ENCODE peak calls at places on chromosomes 5 and 9, in seven cellular contexts. One of them, this sample, is unnamed.

GRCh38 chr5:60223342-60223741 is 329.8 kb upstream of the PDE4D start:
- DNase-seq in K562: no peak
- DNase-seq in CD8-positive, alpha-beta memory T cell: no peak
- DNase-seq in astrocyte: peak; percentile 15
- DNase-seq in CD8-positive, alpha-beta T cell: no peak
- DNase-seq in heart left ventricle: no peak
- DNase-seq in GM23248: no peak
- DNase-seq in this sample: no peak

GRCh38 chr9:27634879-27635278 is 61.6 kb upstream of the C9orf72 start:
- DNase-seq in CD8-positive, alpha-beta T cell: no peak
- DNase-seq in astrocyte: no peak
- DNase-seq in K562: no peak
- DNase-seq in CD8-positive, alpha-beta memory T cell: no peak
- DNase-seq in heart left ventricle: no peak
- DNase-seq in GM23248: no peak
- DNase-seq in this sample: no peak

GRCh38 chr5:175750476-175751080 is 92.7 kb downstream of the HRH2 start:
- DNase-seq in heart left ventricle: no peak
- DNase-seq in CD8-positive, alpha-beta memory T cell: no peak
- DNase-seq in GM23248: no peak
- DNase-seq in astrocyte: no peak
- DNase-seq in CD8-positive, alpha-beta T cell: no peak
- DNase-seq in K562: no peak
- DNase-seq in this sample: no peak

GRCh38 chr5:36897616-36898015 is 21.0 kb downstream of the NIPBL start:
- DNase-seq in CD8-positive, alpha-beta memory T cell: no peak
- DNase-seq in GM23248: peak; percentile 60
- DNase-seq in CD8-positive, alpha-beta T cell: no peak
- DNase-seq in K562: no peak
- DNase-seq in astrocyte: peak; percentile 41
- DNase-seq in heart left ventricle: no peak
- DNase-seq in this sample: no peak

GRCh38 chr5:169430676-169431075 is 129.7 kb upstream of the SLIT3 start:
- DNase-seq in K562: no peak
- DNase-seq in CD8-positive, alpha-beta memory T cell: no peak
- DNase-seq in astrocyte: no peak
- DNase-seq in heart left ventricle: no peak
- DNase-seq in CD8-positive, alpha-beta T cell: no peak
- DNase-seq in GM23248: peak; percentile 43
- DNase-seq in this sample: no peak

GRCh38 chr5:177095088-177095669 is 8.5 kb downstream of the FGFR4 start:
- DNase-seq in GM23248: no peak
- DNase-seq in CD8-positive, alpha-beta memory T cell: no peak
- DNase-seq in astrocyte: no peak
- DNase-seq in heart left ventricle: no peak
- DNase-seq in CD8-positive, alpha-beta T cell: no peak
- DNase-seq in K562: no peak
- DNase-seq in this sample: no peak

GRCh38 chr5:179161901-179162300 is 101.7 kb downstream of the ZNF354C start:
- DNase-seq in heart left ventricle: no peak
- DNase-seq in K562: no peak
- DNase-seq in CD8-positive, alpha-beta T cell: no peak
- DNase-seq in GM23248: no peak
- DNase-seq in CD8-positive, alpha-beta memory T cell: no peak
- DNase-seq in astrocyte: no peak
- DNase-seq in this sample: no peak

GRCh38 chr9:119289740-119290139 is 79.5 kb downstream of the BRINP1 start:
- DNase-seq in CD8-positive, alpha-beta T cell: no peak
- DNase-seq in GM23248: peak; percentile 73
- DNase-seq in astrocyte: peak; percentile 41
- DNase-seq in CD8-positive, alpha-beta memory T cell: no peak
- DNase-seq in heart left ventricle: peak; percentile 47
- DNase-seq in K562: peak; percentile 12
- DNase-seq in this sample: peak; percentile 86

GRCh38 chr5:158590936-158591863 is 508.5 kb downstream of the EBF1 start:
- DNase-seq in GM23248: peak; percentile 52
- DNase-seq in astrocyte: peak; percentile 63
- DNase-seq in heart left ventricle: peak; percentile 27
- DNase-seq in CD8-positive, alpha-beta T cell: no peak
- DNase-seq in K562: no peak
- DNase-seq in CD8-positive, alpha-beta memory T cell: no peak
- DNase-seq in this sample: no peak

GRCh38 chr9:114081441-114082016 is 3.4 kb upstream of the AMBP start:
- DNase-seq in CD8-positive, alpha-beta memory T cell: no peak
- DNase-seq in GM23248: no peak
- DNase-seq in astrocyte: no peak
- DNase-seq in heart left ventricle: no peak
- DNase-seq in CD8-positive, alpha-beta T cell: no peak
- DNase-seq in K562: no peak
- DNase-seq in this sample: no peak

GRCh38 chr9:97518166-97518908 is 16.9 kb downstream of the TMOD1 start:
- DNase-seq in GM23248: no peak
- DNase-seq in K562: no peak
- DNase-seq in astrocyte: no peak
- DNase-seq in CD8-positive, alpha-beta memory T cell: no peak
- DNase-seq in CD8-positive, alpha-beta T cell: no peak
- DNase-seq in heart left ventricle: no peak
- DNase-seq in this sample: no peak

GRCh38 chr9:97519441-97519970 is 18.0 kb downstream of the TMOD1 start:
- DNase-seq in K562: no peak
- DNase-seq in GM23248: no peak
- DNase-seq in heart left ventricle: no peak
- DNase-seq in CD8-positive, alpha-beta memory T cell: no peak
- DNase-seq in CD8-positive, alpha-beta T cell: no peak
- DNase-seq in astrocyte: no peak
- DNase-seq in this sample: no peak

GRCh38 chr9:97525451-97525850 is 24.0 kb downstream of the TMOD1 start:
- DNase-seq in CD8-positive, alpha-beta T cell: no peak
- DNase-seq in heart left ventricle: no peak
- DNase-seq in CD8-positive, alpha-beta memory T cell: no peak
- DNase-seq in GM23248: peak; percentile 55
- DNase-seq in K562: no peak
- DNase-seq in astrocyte: no peak
- DNase-seq in this sample: no peak

GRCh38 chr9:97518909-97519307 is 17.4 kb downstream of the TMOD1 start:
- DNase-seq in GM23248: peak; percentile 82
- DNase-seq in heart left ventricle: no peak
- DNase-seq in CD8-positive, alpha-beta memory T cell: no peak
- DNase-seq in CD8-positive, alpha-beta T cell: no peak
- DNase-seq in K562: peak; percentile 59
- DNase-seq in astrocyte: peak; percentile 77
- DNase-seq in this sample: no peak

GRCh38 chr9:97521576-97522333 is 20.3 kb downstream of the TMOD1 start:
- DNase-seq in K562: no peak
- DNase-seq in CD8-positive, alpha-beta memory T cell: no peak
- DNase-seq in heart left ventricle: no peak
- DNase-seq in CD8-positive, alpha-beta T cell: no peak
- DNase-seq in astrocyte: no peak
- DNase-seq in GM23248: no peak
- DNase-seq in this sample: no peak
- H3K4me1 ChIP-seq in K562: peaks cover 24% of the 10 kb centered on the region
- H3K4me1 ChIP-seq in CD8-positive, alpha-beta memory T cell: no peaks in the 10 kb centered on the region
- H3K4me1 ChIP-seq in heart left ventricle: peaks cover 61% of the 10 kb centered on the region
- H3K4me1 ChIP-seq in CD8-positive, alpha-beta T cell: no peaks in the 10 kb centered on the region
- H3K4me1 ChIP-seq in astrocyte: no peaks in the 10 kb centered on the region
- H3K4me1 ChIP-seq in GM23248: peaks cover 6% of the 10 kb centered on the region
- H3K4me1 ChIP-seq in this sample: no peaks in the 10 kb centered on the region

GRCh38 chr5:150650713-150651000 is 10.2 kb downstream of the SYNPO start:
- DNase-seq in CD8-positive, alpha-beta T cell: no peak
- DNase-seq in CD8-positive, alpha-beta memory T cell: no peak
- DNase-seq in K562: no peak
- DNase-seq in GM23248: no peak
- DNase-seq in heart left ventricle: no peak
- DNase-seq in astrocyte: no peak
- DNase-seq in this sample: no peak
- H3K9me3 ChIP-seq in CD8-positive, alpha-beta T cell: no peaks in the 10 kb centered on the region
- H3K9me3 ChIP-seq in CD8-positive, alpha-beta memory T cell: no peaks in the 10 kb centered on the region
- H3K9me3 ChIP-seq in K562: no peaks in the 10 kb centered on the region
- H3K9me3 ChIP-seq in GM23248: no peaks in the 10 kb centered on the region
- H3K9me3 ChIP-seq in heart left ventricle: no peaks in the 10 kb centered on the region
- H3K9me3 ChIP-seq in astrocyte: no peaks in the 10 kb centered on the region
- H3K9me3 ChIP-seq in this sample: no peaks in the 10 kb centered on the region

DNA sequence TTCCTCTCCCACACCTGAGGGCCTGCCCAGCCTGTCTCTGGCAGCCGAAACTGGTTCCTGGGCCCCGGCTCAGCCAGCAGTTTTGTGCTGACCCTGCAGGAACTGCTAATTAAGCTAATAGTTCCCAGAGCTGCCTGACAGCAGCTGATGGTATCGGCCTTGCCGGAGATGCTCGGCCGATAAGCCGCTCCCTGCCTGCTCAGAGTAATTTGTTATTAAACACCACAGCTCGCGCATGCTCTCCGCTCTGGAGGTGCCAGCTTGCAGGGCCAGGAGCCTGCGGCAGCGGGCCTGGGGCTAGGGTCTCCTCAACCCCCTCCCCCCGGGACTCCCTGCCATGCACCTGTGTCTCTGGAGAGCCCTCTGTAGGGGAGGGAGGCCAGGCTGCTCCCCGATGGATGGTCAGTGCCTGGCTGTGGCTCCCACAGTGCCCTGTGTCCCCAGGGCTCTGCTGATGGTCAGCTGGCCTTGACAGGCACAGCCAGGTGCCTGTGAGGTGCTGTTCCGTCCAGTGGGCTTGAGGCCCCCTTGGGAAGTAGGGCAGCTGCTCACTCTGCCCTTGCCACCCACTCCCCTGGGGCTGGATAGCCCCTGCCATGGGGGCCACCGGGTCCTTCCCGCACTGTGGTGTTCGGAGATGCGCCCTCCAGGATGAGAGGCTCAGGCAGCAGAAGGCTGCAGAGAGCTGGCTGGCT is 41.7 kb downstream of the RXRA start:
- DNase-seq in GM23248: no peak
- DNase-seq in CD8-positive, alpha-beta memory T cell: no peak
- DNase-seq in heart left ventricle: no peak
- DNase-seq in K562: no peak
- DNase-seq in astrocyte: no peak
- DNase-seq in CD8-positive, alpha-beta T cell: no peak
- DNase-seq in this sample: no peak
- H3K4me1 ChIP-seq in GM23248: peaks cover 26% of the 10 kb centered on the region
- H3K4me1 ChIP-seq in CD8-positive, alpha-beta memory T cell: no peaks in the 10 kb centered on the region
- H3K4me1 ChIP-seq in heart left ventricle: peaks cover 94% of the 10 kb centered on the region
- H3K4me1 ChIP-seq in K562: peaks cover 5% of the 10 kb centered on the region
- H3K4me1 ChIP-seq in astrocyte: peaks cover 10% of the 10 kb centered on the region
- H3K4me1 ChIP-seq in CD8-positive, alpha-beta T cell: no peaks in the 10 kb centered on the region
- H3K4me1 ChIP-seq in this sample: no peaks in the 10 kb centered on the region

DNA sequence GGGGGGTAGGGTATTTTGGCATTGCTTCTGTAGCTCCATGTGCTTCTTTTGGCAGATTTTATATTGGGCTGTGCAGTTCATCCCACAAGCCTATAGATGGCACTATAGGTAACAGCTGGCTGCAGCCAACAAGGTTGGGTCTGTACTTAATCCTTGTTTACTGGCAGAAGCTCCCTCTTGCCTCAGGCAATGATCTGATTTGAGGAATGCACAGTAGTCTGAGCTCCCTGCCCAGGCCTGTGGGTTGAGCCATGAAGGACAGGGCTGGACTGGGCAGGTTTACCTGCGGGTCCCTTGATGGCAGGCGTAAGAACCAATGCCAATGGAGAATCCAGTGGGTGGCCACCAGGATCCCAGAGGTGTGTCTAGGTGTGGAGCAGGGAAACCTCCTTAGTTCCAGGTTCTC is 11.7 kb upstream of the OR1J2 start:
- DNase-seq in heart left ventricle: no peak
- DNase-seq in K562: peak; percentile 35
- DNase-seq in CD8-positive, alpha-beta memory T cell: peak; percentile 7
- DNase-seq in CD8-positive, alpha-beta T cell: no peak
- DNase-seq in GM23248: peak; percentile 73
- DNase-seq in astrocyte: peak; percentile 8
- DNase-seq in this sample: peak; percentile 79
- H3K9me3 ChIP-seq in heart left ventricle: peaks cover 10% of the 10 kb centered on the region
- H3K9me3 ChIP-seq in K562: no peaks in the 10 kb centered on the region
- H3K9me3 ChIP-seq in CD8-positive, alpha-beta memory T cell: no peaks in the 10 kb centered on the region
- H3K9me3 ChIP-seq in CD8-positive, alpha-beta T cell: no peaks in the 10 kb centered on the region
- H3K9me3 ChIP-seq in GM23248: peaks cover 4% of the 10 kb centered on the region
- H3K9me3 ChIP-seq in astrocyte: no peaks in the 10 kb centered on the region
- H3K9me3 ChIP-seq in this sample: no peaks in the 10 kb centered on the region

DNA sequence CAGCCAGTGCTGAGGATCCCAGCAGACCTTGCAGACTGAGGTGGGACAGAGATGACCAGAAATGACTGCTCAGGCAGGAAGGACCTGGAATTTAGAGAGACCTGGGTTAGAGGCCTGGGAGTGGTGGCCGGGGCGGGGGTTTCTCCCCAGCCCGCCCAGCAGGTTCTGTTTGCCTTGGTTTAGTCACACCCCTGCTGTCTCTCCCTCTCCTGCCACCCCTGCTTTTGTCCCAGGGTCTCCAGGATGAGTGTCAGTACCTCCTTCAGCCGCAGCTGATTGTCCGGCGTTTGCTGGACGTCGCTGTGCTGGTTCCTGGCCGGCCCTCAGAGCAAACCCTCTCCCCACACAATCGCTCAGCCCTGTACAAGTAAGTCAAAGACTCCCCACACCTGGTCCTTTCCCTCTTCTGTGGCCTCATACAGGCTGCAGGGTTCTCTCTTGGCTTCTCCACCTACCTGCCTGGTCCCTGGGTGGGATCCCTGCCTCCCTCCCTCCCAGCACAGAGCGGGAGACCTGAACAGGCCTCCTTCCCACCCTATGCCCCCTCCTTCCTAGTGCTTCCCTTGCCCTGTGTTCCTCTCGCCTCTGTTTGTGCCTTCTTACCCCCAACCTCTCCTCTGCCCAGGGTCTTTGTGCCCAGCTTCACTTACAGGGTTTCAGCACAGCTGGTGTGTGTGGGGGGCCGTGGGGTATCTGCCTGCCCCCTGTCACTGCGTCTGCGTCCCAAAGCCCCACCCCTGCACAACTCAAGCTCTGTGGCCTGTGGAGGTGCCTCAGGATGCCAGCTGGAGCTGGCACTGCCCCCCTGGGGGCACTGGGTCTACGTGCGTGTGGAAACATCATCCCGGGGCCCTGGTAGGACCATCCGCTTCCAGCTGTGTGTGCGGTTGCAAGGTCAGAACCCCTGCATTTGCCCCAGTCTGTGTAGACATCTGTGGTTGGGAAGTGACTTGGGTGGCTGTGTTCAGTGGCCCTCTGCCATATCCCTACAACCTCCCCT is 12.2 kb downstream of the TMEM8B start:
- DNase-seq in CD8-positive, alpha-beta T cell: no peak
- DNase-seq in CD8-positive, alpha-beta memory T cell: no peak
- DNase-seq in GM23248: no peak
- DNase-seq in heart left ventricle: no peak
- DNase-seq in astrocyte: no peak
- DNase-seq in K562: no peak
- DNase-seq in this sample: no peak
- H3K4me1 ChIP-seq in CD8-positive, alpha-beta T cell: peaks cover 18% of the 10 kb centered on the region
- H3K4me1 ChIP-seq in CD8-positive, alpha-beta memory T cell: peaks cover 18% of the 10 kb centered on the region
- H3K4me1 ChIP-seq in GM23248: peaks cover 21% of the 10 kb centered on the region
- H3K4me1 ChIP-seq in heart left ventricle: peaks cover 19% of the 10 kb centered on the region
- H3K4me1 ChIP-seq in astrocyte: peaks cover 19% of the 10 kb centered on the region
- H3K4me1 ChIP-seq in K562: no peaks in the 10 kb centered on the region
- H3K4me1 ChIP-seq in this sample: peaks cover 15% of the 10 kb centered on the region

DNA sequence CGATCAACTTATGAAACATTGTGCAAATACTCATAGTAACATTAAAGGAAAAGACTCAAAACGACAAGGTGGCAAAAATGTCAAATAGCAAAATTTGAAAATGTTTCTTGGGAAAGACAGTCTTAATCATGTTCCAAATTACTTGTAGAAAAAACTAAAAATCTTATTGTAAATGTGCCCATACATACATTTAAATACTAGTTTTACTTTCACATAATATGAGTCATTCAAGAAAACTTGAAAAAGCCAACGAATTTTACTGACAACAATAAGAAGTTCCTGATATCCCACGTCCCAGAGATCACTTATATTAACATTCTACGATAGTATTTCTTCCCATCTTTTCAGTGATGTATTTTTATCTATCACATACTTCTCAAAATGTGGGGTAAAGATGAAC is 13.7 kb downstream of the MLLT3 start:
- DNase-seq in CD8-positive, alpha-beta T cell: no peak
- DNase-seq in astrocyte: no peak
- DNase-seq in GM23248: no peak
- DNase-seq in CD8-positive, alpha-beta memory T cell: no peak
- DNase-seq in K562: no peak
- DNase-seq in heart left ventricle: no peak
- DNase-seq in this sample: no peak
- H3K9me3 ChIP-seq in CD8-positive, alpha-beta T cell: no peaks in the 10 kb centered on the region
- H3K9me3 ChIP-seq in astrocyte: no peaks in the 10 kb centered on the region
- H3K9me3 ChIP-seq in GM23248: no peaks in the 10 kb centered on the region
- H3K9me3 ChIP-seq in CD8-positive, alpha-beta memory T cell: no peaks in the 10 kb centered on the region
- H3K9me3 ChIP-seq in K562: no peaks in the 10 kb centered on the region
- H3K9me3 ChIP-seq in heart left ventricle: no peaks in the 10 kb centered on the region
- H3K9me3 ChIP-seq in this sample: no peaks in the 10 kb centered on the region